ENCODE peak calls at places on chromosomes 7 and 10, in six cellular contexts. One of them, this sample, is unnamed.
A peak's percentile ranks its signal among the peaks of the same experiment; 100 is the strongest.

GRCh38 chr10:105726149-105726548 is 1085.1 kb downstream of the SORCS3 start:
- DNase-seq in colonic mucosa: no peak
- DNase-seq in heart right ventricle: no peak
- DNase-seq in tibial nerve: no peak
- DNase-seq in psoas muscle: no peak
- DNase-seq in NB4: no peak
- DNase-seq in this sample: no peak

GRCh38 chr7:95264225-95264927 is 60.0 kb downstream of the PON1 start:
- DNase-seq in colonic mucosa: no peak
- DNase-seq in heart right ventricle: no peak
- DNase-seq in tibial nerve: no peak
- DNase-seq in psoas muscle: no peak
- DNase-seq in NB4: no peak
- DNase-seq in this sample: no peak

GRCh38 chr7:30562909-30563308 is 31.8 kb upstream of the GARS1 start:
- DNase-seq in colonic mucosa: no peak
- DNase-seq in heart right ventricle: no peak
- DNase-seq in tibial nerve: no peak
- DNase-seq in psoas muscle: no peak
- DNase-seq in NB4: no peak
- DNase-seq in this sample: no peak

GRCh38 chr7:2037805-2038635 is 194.7 kb downstream of the MAD1L1 start:
- DNase-seq in colonic mucosa: no peak
- DNase-seq in heart right ventricle: peak; percentile 45
- DNase-seq in tibial nerve: peak; percentile 7
- DNase-seq in psoas muscle: peak; percentile 12
- DNase-seq in NB4: no peak
- DNase-seq in this sample: peak; percentile 7

GRCh38 chr7:130939285-130940095 is 205.5 kb upstream of the KLF14 start:
- DNase-seq in colonic mucosa: no peak
- DNase-seq in heart right ventricle: no peak
- DNase-seq in tibial nerve: no peak
- DNase-seq in psoas muscle: no peak
- DNase-seq in NB4: no peak
- DNase-seq in this sample: no peak

GRCh38 chr7:113371376-113372043 is 253.2 kb upstream of the SMIM30 start:
- DNase-seq in colonic mucosa: no peak
- DNase-seq in heart right ventricle: no peak
- DNase-seq in tibial nerve: no peak
- DNase-seq in psoas muscle: no peak
- DNase-seq in NB4: no peak
- DNase-seq in this sample: no peak

GRCh38 chr7:20458483-20458882 is 127.8 kb downstream of the ITGB8 start:
- DNase-seq in colonic mucosa: no peak
- DNase-seq in heart right ventricle: no peak
- DNase-seq in tibial nerve: no peak
- DNase-seq in psoas muscle: no peak
- DNase-seq in NB4: no peak
- DNase-seq in this sample: no peak

GRCh38 chr7:112272921-112273561 is 66.5 kb downstream of the ZNF277 start:
- DNase-seq in colonic mucosa: no peak
- DNase-seq in heart right ventricle: no peak
- DNase-seq in tibial nerve: no peak
- DNase-seq in psoas muscle: no peak
- DNase-seq in NB4: peak; percentile 49
- DNase-seq in this sample: no peak

GRCh38 chr7:25314729-25315267 is 86.5 kb upstream of the NPVF start:
- DNase-seq in colonic mucosa: peak; percentile 59
- DNase-seq in heart right ventricle: no peak
- DNase-seq in tibial nerve: no peak
- DNase-seq in psoas muscle: no peak
- DNase-seq in NB4: no peak
- DNase-seq in this sample: no peak

GRCh38 chr10:109978481-109978880 is 29.3 kb upstream of the ADD3 start:
- DNase-seq in colonic mucosa: peak; percentile 79
- DNase-seq in heart right ventricle: peak; percentile 54
- DNase-seq in tibial nerve: peak; percentile 79
- DNase-seq in psoas muscle: peak; percentile 34
- DNase-seq in NB4: peak; percentile 69
- DNase-seq in this sample: no peak

GRCh38 chr7:79593819-79594218 is 140.4 kb upstream of the MAGI2 start:
- DNase-seq in colonic mucosa: no peak
- DNase-seq in heart right ventricle: no peak
- DNase-seq in tibial nerve: no peak
- DNase-seq in psoas muscle: no peak
- DNase-seq in NB4: no peak
- DNase-seq in this sample: no peak

GRCh38 chr10:17963431-17963830 is 11.7 kb downstream of the SLC39A12 start:
- DNase-seq in colonic mucosa: no peak
- DNase-seq in heart right ventricle: no peak
- DNase-seq in tibial nerve: no peak
- DNase-seq in psoas muscle: no peak
- DNase-seq in NB4: no peak
- DNase-seq in this sample: no peak

GRCh38 chr10:102645388-102645740 is 1.1 kb downstream of the TRIM8 start:
- DNase-seq in colonic mucosa: peak; percentile 79
- DNase-seq in heart right ventricle: peak; percentile 83
- DNase-seq in tibial nerve: peak; percentile 74
- DNase-seq in psoas muscle: peak; percentile 77
- DNase-seq in NB4: peak; percentile 86
- DNase-seq in this sample: peak; percentile 82

GRCh38 chr10:15211464-15211979 is 43.0 kb upstream of the NMT2 start:
- DNase-seq in colonic mucosa: no peak
- DNase-seq in heart right ventricle: no peak
- DNase-seq in tibial nerve: no peak
- DNase-seq in psoas muscle: no peak
- DNase-seq in NB4: no peak
- DNase-seq in this sample: no peak

GRCh38 chr10:14740684-14741247 is 33.9 kb downstream of the FAM107B start:
- DNase-seq in colonic mucosa: peak; percentile 10
- DNase-seq in heart right ventricle: no peak
- DNase-seq in tibial nerve: no peak
- DNase-seq in psoas muscle: no peak
- DNase-seq in NB4: no peak
- DNase-seq in this sample: no peak

GRCh38 chr7:102122026-102122425 is 164.6 kb upstream of the SH2B2 start:
- DNase-seq in colonic mucosa: no peak
- DNase-seq in heart right ventricle: no peak
- DNase-seq in tibial nerve: no peak
- DNase-seq in psoas muscle: no peak
- DNase-seq in NB4: peak; percentile 75
- DNase-seq in this sample: no peak

GRCh38 chr7:7330997-7331396 is 148.7 kb downstream of the C1GALT1 start:
- DNase-seq in colonic mucosa: no peak
- DNase-seq in heart right ventricle: no peak
- DNase-seq in tibial nerve: no peak
- DNase-seq in psoas muscle: no peak
- DNase-seq in NB4: no peak
- DNase-seq in this sample: no peak

GRCh38 chr7:158473238-158473637 is 114.4 kb downstream of the PTPRN2 start:
- DNase-seq in colonic mucosa: no peak
- DNase-seq in heart right ventricle: no peak
- DNase-seq in tibial nerve: no peak
- DNase-seq in psoas muscle: no peak
- DNase-seq in NB4: no peak
- DNase-seq in this sample: no peak

GRCh38 chr7:44194069-44194468 is 4.8 kb upstream of the GCK start:
- DNase-seq in colonic mucosa: no peak
- DNase-seq in heart right ventricle: no peak
- DNase-seq in tibial nerve: no peak
- DNase-seq in psoas muscle: no peak
- DNase-seq in NB4: peak; percentile 57
- DNase-seq in this sample: no peak

GRCh38 chr7:151308256-151308655 is 33.4 kb upstream of the NUB1 start:
- DNase-seq in colonic mucosa: no peak
- DNase-seq in heart right ventricle: no peak
- DNase-seq in tibial nerve: no peak
- DNase-seq in psoas muscle: no peak
- DNase-seq in NB4: no peak
- DNase-seq in this sample: no peak

GRCh38 chr7:151459726-151460473 is 20.0 kb upstream of the CRYGN start:
- DNase-seq in colonic mucosa: peak; percentile 83
- DNase-seq in heart right ventricle: peak; percentile 79
- DNase-seq in tibial nerve: peak; percentile 80
- DNase-seq in psoas muscle: peak; percentile 84
- DNase-seq in NB4: no peak
- DNase-seq in this sample: peak; percentile 73

GRCh38 chr7:24826662-24827020 is 69.4 kb upstream of the GSDME start:
- DNase-seq in colonic mucosa: no peak
- DNase-seq in heart right ventricle: no peak
- DNase-seq in tibial nerve: no peak
- DNase-seq in psoas muscle: no peak
- DNase-seq in NB4: no peak
- DNase-seq in this sample: no peak

GRCh38 chr7:26044320-26044719 is 107.7 kb upstream of the NFE2L3 start:
- DNase-seq in colonic mucosa: no peak
- DNase-seq in heart right ventricle: no peak
- DNase-seq in tibial nerve: no peak
- DNase-seq in psoas muscle: no peak
- DNase-seq in NB4: no peak
- DNase-seq in this sample: no peak

GRCh38 chr7:111138196-111138569 is 47.3 kb downstream of the LRRN3 start:
- DNase-seq in colonic mucosa: peak; percentile 26
- DNase-seq in heart right ventricle: peak; percentile 47
- DNase-seq in tibial nerve: peak; percentile 26
- DNase-seq in psoas muscle: peak; percentile 17
- DNase-seq in NB4: peak; percentile 25
- DNase-seq in this sample: no peak

GRCh38 chr7:132226046-132226590 is 350.2 kb downstream of the PLXNA4 start:
- DNase-seq in colonic mucosa: no peak
- DNase-seq in heart right ventricle: no peak
- DNase-seq in tibial nerve: no peak
- DNase-seq in psoas muscle: no peak
- DNase-seq in NB4: no peak
- DNase-seq in this sample: no peak

GRCh38 chr10:104608076-104608828 is 32.8 kb upstream of the SORCS3 start:
- DNase-seq in colonic mucosa: no peak
- DNase-seq in heart right ventricle: no peak
- DNase-seq in tibial nerve: no peak
- DNase-seq in psoas muscle: no peak
- DNase-seq in NB4: no peak
- DNase-seq in this sample: no peak
- H3K4me3 ChIP-seq in colonic mucosa: no peak overlapping the region
- H3K4me3 ChIP-seq in heart right ventricle: no peak overlapping the region
- H3K4me3 ChIP-seq in tibial nerve: no peak overlapping the region
- H3K4me3 ChIP-seq in psoas muscle: no peak overlapping the region
- H3K4me3 ChIP-seq in NB4: no peak overlapping the region
- H3K4me3 ChIP-seq in this sample: no peak overlapping the region

GRCh38 chr7:11256501-11256900 is 282.8 kb downstream of the PHF14 start:
- DNase-seq in colonic mucosa: no peak
- DNase-seq in heart right ventricle: no peak
- DNase-seq in tibial nerve: no peak
- DNase-seq in psoas muscle: no peak
- DNase-seq in NB4: no peak
- DNase-seq in this sample: no peak

GRCh38 chr7:11247545-11247944 is 273.9 kb downstream of the PHF14 start:
- DNase-seq in colonic mucosa: no peak
- DNase-seq in heart right ventricle: no peak
- DNase-seq in tibial nerve: no peak
- DNase-seq in psoas muscle: no peak
- DNase-seq in NB4: no peak
- DNase-seq in this sample: no peak

GRCh38 chr7:11252011-11252607 is 278.4 kb downstream of the PHF14 start:
- DNase-seq in colonic mucosa: no peak
- DNase-seq in heart right ventricle: no peak
- DNase-seq in tibial nerve: no peak
- DNase-seq in psoas muscle: no peak
- DNase-seq in NB4: no peak
- DNase-seq in this sample: no peak

GRCh38 chr7:11252705-11253272 is 279.1 kb downstream of the PHF14 start:
- DNase-seq in colonic mucosa: no peak
- DNase-seq in heart right ventricle: no peak
- DNase-seq in tibial nerve: no peak
- DNase-seq in psoas muscle: no peak
- DNase-seq in NB4: peak; percentile 19
- DNase-seq in this sample: no peak

DNA sequence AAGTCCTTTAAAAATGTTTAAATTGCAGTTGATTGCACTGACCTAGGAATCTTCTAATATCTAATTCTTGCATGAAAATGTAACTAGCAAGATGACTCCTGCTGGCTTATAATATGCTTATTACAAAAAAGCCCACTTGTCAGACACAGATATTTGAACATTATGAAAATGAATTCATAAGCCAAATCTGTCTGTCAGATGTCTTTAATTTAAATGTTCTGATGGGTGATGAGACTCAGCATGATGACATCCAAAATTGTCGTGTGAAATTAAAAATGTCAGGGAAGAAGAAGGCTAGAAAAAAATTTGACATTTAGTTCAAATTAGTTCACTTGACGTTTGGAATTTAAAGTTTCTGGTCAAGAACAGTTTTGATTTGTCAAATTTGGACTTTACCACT is 277.8 kb downstream of the PHF14 start:
- DNase-seq in colonic mucosa: no peak
- DNase-seq in heart right ventricle: no peak
- DNase-seq in tibial nerve: no peak
- DNase-seq in psoas muscle: no peak
- DNase-seq in NB4: no peak
- DNase-seq in this sample: no peak
- TF ChIP-seq CTCF in colonic mucosa: no peak
- TF ChIP-seq CTCF in heart right ventricle: no peak
- TF ChIP-seq CTCF in tibial nerve: no peak
- TF ChIP-seq CTCF in psoas muscle: no peak
- TF ChIP-seq CTCF in NB4: no peak
- TF ChIP-seq CTCF in this sample: no peak

GRCh38 chr10:100827819-100828743 is 82.7 kb downstream of the PAX2 start:
- DNase-seq in colonic mucosa: peak; percentile 30
- DNase-seq in heart right ventricle: no peak
- DNase-seq in tibial nerve: no peak
- DNase-seq in psoas muscle: peak; percentile 42
- DNase-seq in NB4: peak; percentile 68
- DNase-seq in this sample: no peak
- H3K4me3 ChIP-seq in colonic mucosa: peak overlapping the region; percentile 42
- H3K4me3 ChIP-seq in heart right ventricle: peak overlapping the region; percentile 46
- H3K4me3 ChIP-seq in tibial nerve: peak overlapping the region; percentile 51
- H3K4me3 ChIP-seq in psoas muscle: peak overlapping the region; percentile 58
- H3K4me3 ChIP-seq in NB4: no peak overlapping the region
- H3K4me3 ChIP-seq in this sample: peak overlapping the region; percentile 29

GRCh38 chr7:157058026-157058425 is 47.6 kb upstream of the MNX1 start:
- DNase-seq in colonic mucosa: no peak
- DNase-seq in heart right ventricle: no peak
- DNase-seq in tibial nerve: no peak
- DNase-seq in psoas muscle: no peak
- DNase-seq in NB4: no peak
- DNase-seq in this sample: no peak
- TF ChIP-seq CTCF in colonic mucosa: no peak
- TF ChIP-seq CTCF in heart right ventricle: no peak
- TF ChIP-seq CTCF in tibial nerve: no peak
- TF ChIP-seq CTCF in psoas muscle: no peak
- TF ChIP-seq CTCF in NB4: no peak
- TF ChIP-seq CTCF in this sample: no peak

GRCh38 chr7:140174217-140174616 is 2.6 kb downstream of the KDM7A start:
- DNase-seq in colonic mucosa: no peak
- DNase-seq in heart right ventricle: no peak
- DNase-seq in tibial nerve: no peak
- DNase-seq in psoas muscle: no peak
- DNase-seq in NB4: no peak
- DNase-seq in this sample: no peak
- H3K4me3 ChIP-seq in colonic mucosa: no peak overlapping the region
- H3K4me3 ChIP-seq in heart right ventricle: no peak overlapping the region
- H3K4me3 ChIP-seq in tibial nerve: no peak overlapping the region
- H3K4me3 ChIP-seq in psoas muscle: peak overlapping the region; percentile 93
- H3K4me3 ChIP-seq in NB4: no peak overlapping the region
- H3K4me3 ChIP-seq in this sample: no peak overlapping the region

This sample was measured in dorsolateral prefrontal cortex.